ENCODE peak calls at places on chromosome 19, in five cellular contexts. One of them, this sample, is unnamed.
A peak's percentile ranks its signal among the peaks of the same experiment; 100 is the strongest.

GRCh38 chr19:42178791-42179500 is 38.5 kb downstream of the DEDD2 start:
- DNase-seq in HCT116: no peak
- DNase-seq in K562: peak; percentile 76
- DNase-seq in fibroblast of lung: no peak
- DNase-seq in SK-N-SH: peak; percentile 74
- DNase-seq in this sample: peak; percentile 83

GRCh38 chr19:2722541-2723344 is 1.6 kb upstream of the DIRAS1 start:
- DNase-seq in HCT116: no peak
- DNase-seq in SK-N-SH: peak; percentile 30
- DNase-seq in fibroblast of lung: peak; percentile 67
- DNase-seq in K562: peak; percentile 60
- DNase-seq in this sample: no peak

GRCh38 chr19:33264881-33265445 is 37.4 kb downstream of the CEBPA start:
- DNase-seq in HCT116: no peak
- DNase-seq in SK-N-SH: no peak
- DNase-seq in fibroblast of lung: no peak
- DNase-seq in K562: no peak
- DNase-seq in this sample: no peak

GRCh38 chr19:32877977-32878745 is 8.6 kb upstream of the SLC7A9 start:
- DNase-seq in SK-N-SH: no peak
- DNase-seq in K562: no peak
- DNase-seq in fibroblast of lung: no peak
- DNase-seq in HCT116: no peak
- DNase-seq in this sample: no peak

GRCh38 chr19:46719629-46720515 is 3.0 kb upstream of the PRKD2 start:
- DNase-seq in SK-N-SH: no peak
- DNase-seq in HCT116: no peak
- DNase-seq in K562: no peak
- DNase-seq in fibroblast of lung: no peak
- DNase-seq in this sample: no peak

GRCh38 chr19:54035215-54036178 is 28.2 kb downstream of the VSTM1 start:
- DNase-seq in SK-N-SH: no peak
- DNase-seq in HCT116: no peak
- DNase-seq in K562: peak; percentile 2
- DNase-seq in fibroblast of lung: peak; percentile 77
- DNase-seq in this sample: peak; percentile 81

GRCh38 chr19:46660008-46660517 is 919 bp downstream of the DACT3 start:
- DNase-seq in HCT116: no peak
- DNase-seq in K562: peak; percentile 59
- DNase-seq in fibroblast of lung: no peak
- DNase-seq in SK-N-SH: peak; percentile 81
- DNase-seq in this sample: peak; percentile 86

GRCh38 chr19:1411255-1412191 is 4.1 kb downstream of the DAZAP1 start:
- DNase-seq in K562: no peak
- DNase-seq in SK-N-SH: no peak
- DNase-seq in HCT116: no peak
- DNase-seq in fibroblast of lung: peak; percentile 66
- DNase-seq in this sample: no peak

GRCh38 chr19:33248954-33249613 is 23.4 kb upstream of the SLC7A10 start:
- DNase-seq in fibroblast of lung: no peak
- DNase-seq in HCT116: no peak
- DNase-seq in SK-N-SH: peak; percentile 70
- DNase-seq in K562: no peak
- DNase-seq in this sample: no peak

DNA sequence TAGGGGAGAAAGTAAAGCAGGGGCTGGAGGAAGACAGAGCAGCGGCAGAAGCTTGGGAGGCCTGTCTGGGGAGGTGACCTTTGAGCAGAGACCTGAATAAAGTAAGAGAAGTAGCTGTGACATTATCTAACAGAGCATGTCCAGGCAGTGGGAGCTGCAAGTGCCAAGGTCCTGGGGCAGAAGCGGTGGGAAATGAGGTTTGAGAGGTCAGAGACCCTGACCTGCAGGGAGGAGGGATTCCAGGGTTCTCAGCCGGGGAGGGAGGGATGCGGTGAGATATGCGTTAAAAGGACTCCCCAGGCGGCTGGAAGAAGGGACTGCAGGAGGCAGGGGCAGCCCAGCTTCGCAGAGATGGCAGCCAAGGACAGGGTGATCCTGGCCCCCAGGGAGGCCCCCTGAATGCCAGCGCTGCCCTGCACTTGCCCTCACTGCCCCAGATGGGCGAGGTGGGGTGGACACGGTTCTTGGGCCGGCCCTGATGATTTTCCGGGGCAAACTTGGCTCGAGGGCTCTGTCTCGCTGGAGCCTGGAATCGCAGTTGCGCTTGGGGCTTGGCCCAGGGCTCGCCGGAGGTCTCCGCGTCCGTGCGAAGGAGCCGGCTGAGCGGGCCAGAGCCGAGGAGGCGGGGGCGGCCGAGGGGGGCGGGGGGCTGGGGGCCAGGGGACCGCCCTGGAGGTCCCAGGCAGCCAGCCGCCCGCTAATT is 3.2 kb downstream of the CRLF1 start:
- DNase-seq in HCT116: no peak
- DNase-seq in K562: peak; percentile 55
- DNase-seq in fibroblast of lung: no peak
- DNase-seq in SK-N-SH: peak; percentile 78
- DNase-seq in this sample: peak; percentile 81
- TF ChIP-seq CTCF in HCT116: no peak
- TF ChIP-seq CTCF in K562: peak; percentile 59
- TF ChIP-seq CTCF in fibroblast of lung: peak; percentile 35
- TF ChIP-seq CTCF in SK-N-SH: peak; percentile 24
- TF ChIP-seq CTCF in this sample: peak; percentile 65

DNA sequence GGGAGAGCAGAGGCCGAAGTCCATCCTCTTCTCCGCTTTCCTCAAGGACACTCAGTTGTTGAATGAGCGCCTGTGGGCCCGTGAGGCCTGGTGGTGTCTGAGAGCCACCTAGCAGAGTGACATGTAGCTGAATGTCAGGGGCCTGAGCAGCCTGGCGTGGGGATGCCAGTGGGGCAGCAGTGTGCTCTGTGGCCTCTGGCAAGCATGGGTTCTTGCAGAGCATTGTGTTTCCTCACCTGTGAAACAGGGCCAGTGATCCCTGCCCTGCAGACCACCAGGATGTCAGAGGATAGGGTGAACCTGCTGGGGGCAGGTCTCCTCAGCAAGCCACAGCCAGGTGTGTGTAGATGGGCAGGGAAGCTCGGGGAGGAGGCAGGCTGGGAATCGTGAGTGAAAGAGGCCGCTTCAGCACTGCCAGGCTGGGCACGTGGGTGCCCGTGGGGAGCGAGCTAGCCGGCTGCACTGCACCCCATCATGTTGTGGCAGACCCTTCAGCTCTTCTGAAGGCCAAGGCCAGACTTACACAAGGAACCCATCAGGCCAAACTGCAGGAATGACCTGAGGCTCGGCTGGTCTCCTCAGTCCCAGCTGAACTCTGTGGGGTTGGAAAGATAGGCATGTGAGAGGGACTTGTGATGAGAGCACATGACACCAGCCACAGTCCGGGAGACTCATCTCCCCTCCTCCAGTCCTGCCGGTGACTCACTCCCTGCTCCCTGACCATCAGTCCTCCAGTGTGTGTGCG is 5.0 kb downstream of the PPP1R37 start:
- DNase-seq in SK-N-SH: no peak
- DNase-seq in K562: peak; percentile 68
- DNase-seq in fibroblast of lung: peak; percentile 92
- DNase-seq in HCT116: no peak
- DNase-seq in this sample: peak; percentile 72
- H3K4me1 ChIP-seq in SK-N-SH: peaks cover 32% of the 10 kb centered on the region
- H3K4me1 ChIP-seq in K562: peaks cover 48% of the 10 kb centered on the region
- H3K4me1 ChIP-seq in fibroblast of lung: peaks cover 47% of the 10 kb centered on the region
- H3K4me1 ChIP-seq in HCT116: peaks cover 39% of the 10 kb centered on the region
- H3K4me1 ChIP-seq in this sample: peaks cover 19% of the 10 kb centered on the region

DNA sequence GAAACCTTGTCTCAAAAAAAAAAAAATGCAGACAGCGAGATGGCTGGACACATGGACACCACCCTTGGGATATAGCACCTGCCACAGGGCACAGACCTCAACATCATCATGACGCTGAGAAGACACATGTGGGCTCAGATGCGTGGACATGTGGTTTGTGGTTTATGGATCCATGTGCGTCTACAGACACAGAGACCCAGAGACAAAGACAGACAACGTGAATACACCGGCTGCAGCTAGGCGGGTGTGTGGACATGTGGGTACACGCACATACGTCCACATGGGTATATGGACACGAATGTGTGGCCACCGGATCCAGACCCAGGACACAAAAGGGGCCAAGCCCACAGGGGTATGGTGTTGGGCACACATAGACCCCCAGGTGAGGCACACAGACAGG is 1.3 kb downstream of the TNFSF14 start:
- DNase-seq in SK-N-SH: no peak
- DNase-seq in fibroblast of lung: no peak
- DNase-seq in HCT116: no peak
- DNase-seq in K562: no peak
- DNase-seq in this sample: no peak
- H3K9ac ChIP-seq in SK-N-SH: no peak overlapping the region
- H3K9ac ChIP-seq in fibroblast of lung: no peak overlapping the region
- H3K9ac ChIP-seq in HCT116: no peak overlapping the region
- H3K9ac ChIP-seq in K562: no peak overlapping the region
- H3K9ac ChIP-seq in this sample: no peak overlapping the region

GRCh38 chr19:49423278-49423984 is at the start of gene PTH2:
- DNase-seq in K562: no peak
- DNase-seq in fibroblast of lung: no peak
- DNase-seq in HCT116: no peak
- DNase-seq in SK-N-SH: no peak
- DNase-seq in this sample: no peak

GRCh38 chr19:49421878-49422202 is 1.4 kb downstream of the PTH2 start:
- DNase-seq in SK-N-SH: no peak
- DNase-seq in K562: no peak
- DNase-seq in fibroblast of lung: no peak
- DNase-seq in HCT116: no peak
- DNase-seq in this sample: no peak

GRCh38 chr19:49423985-49424303 is 703 bp upstream of the PTH2 start:
- DNase-seq in fibroblast of lung: no peak
- DNase-seq in K562: no peak
- DNase-seq in SK-N-SH: no peak
- DNase-seq in HCT116: no peak
- DNase-seq in this sample: no peak

GRCh38 chr19:49421039-49421877 is 2.0 kb downstream of the PTH2 start:
- DNase-seq in fibroblast of lung: peak; percentile 20
- DNase-seq in K562: peak; percentile 89
- DNase-seq in SK-N-SH: peak; percentile 95
- DNase-seq in HCT116: no peak
- DNase-seq in this sample: peak; percentile 99

GRCh38 chr19:49422407-49423277 is 599 bp downstream of the PTH2 start:
- DNase-seq in SK-N-SH: peak; percentile 85
- DNase-seq in K562: peak; percentile 91
- DNase-seq in HCT116: no peak
- DNase-seq in fibroblast of lung: peak; percentile 20
- DNase-seq in this sample: peak; percentile 93
- TF ChIP-seq CTCF in SK-N-SH: peak; percentile 59
- TF ChIP-seq CTCF in K562: peak; percentile 90
- TF ChIP-seq CTCF in HCT116: no peak
- TF ChIP-seq CTCF in fibroblast of lung: no peak
- TF ChIP-seq CTCF in this sample: peak; percentile 79

GRCh38 chr19:30378701-30379100 is 6.5 kb downstream of the ZNF536 start:
- DNase-seq in SK-N-SH: no peak
- DNase-seq in HCT116: no peak
- DNase-seq in K562: no peak
- DNase-seq in fibroblast of lung: no peak
- DNase-seq in this sample: no peak
- H3K4me1 ChIP-seq in SK-N-SH: no peaks in the 10 kb centered on the region
- H3K4me1 ChIP-seq in HCT116: no peaks in the 10 kb centered on the region
- H3K4me1 ChIP-seq in K562: no peaks in the 10 kb centered on the region
- H3K4me1 ChIP-seq in fibroblast of lung: no peaks in the 10 kb centered on the region
- H3K4me1 ChIP-seq in this sample: no peaks in the 10 kb centered on the region

DNA sequence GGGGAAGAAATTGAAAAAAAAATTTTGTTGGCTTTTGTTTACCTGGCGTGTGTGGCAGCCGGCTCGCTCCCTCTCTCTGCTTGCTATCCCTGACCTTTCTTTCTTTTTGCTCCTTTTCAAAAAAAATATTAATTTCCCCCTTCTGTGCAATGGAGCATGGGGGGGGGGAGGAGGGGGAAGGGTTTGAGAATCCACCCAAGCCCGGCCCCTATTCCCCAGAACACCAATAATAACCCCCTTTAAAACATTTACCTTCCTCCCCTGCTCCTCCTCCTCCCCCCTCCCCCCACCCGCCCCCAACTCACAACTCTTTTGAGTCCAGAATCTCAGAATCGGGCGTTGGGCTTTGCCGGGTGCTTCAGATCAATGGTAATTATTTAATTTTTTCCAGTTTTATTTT is 28.4 kb downstream of the NFIX start:
- DNase-seq in K562: peak; percentile 46
- DNase-seq in HCT116: no peak
- DNase-seq in fibroblast of lung: peak; percentile 57
- DNase-seq in SK-N-SH: peak; percentile 79
- DNase-seq in this sample: no peak
- H3K9ac ChIP-seq in K562: no peak overlapping the region
- H3K9ac ChIP-seq in HCT116: no peak overlapping the region
- H3K9ac ChIP-seq in fibroblast of lung: peak overlapping the region; percentile 60
- H3K9ac ChIP-seq in SK-N-SH: peak overlapping the region; percentile 72
- H3K9ac ChIP-seq in this sample: no peak overlapping the region

DNA sequence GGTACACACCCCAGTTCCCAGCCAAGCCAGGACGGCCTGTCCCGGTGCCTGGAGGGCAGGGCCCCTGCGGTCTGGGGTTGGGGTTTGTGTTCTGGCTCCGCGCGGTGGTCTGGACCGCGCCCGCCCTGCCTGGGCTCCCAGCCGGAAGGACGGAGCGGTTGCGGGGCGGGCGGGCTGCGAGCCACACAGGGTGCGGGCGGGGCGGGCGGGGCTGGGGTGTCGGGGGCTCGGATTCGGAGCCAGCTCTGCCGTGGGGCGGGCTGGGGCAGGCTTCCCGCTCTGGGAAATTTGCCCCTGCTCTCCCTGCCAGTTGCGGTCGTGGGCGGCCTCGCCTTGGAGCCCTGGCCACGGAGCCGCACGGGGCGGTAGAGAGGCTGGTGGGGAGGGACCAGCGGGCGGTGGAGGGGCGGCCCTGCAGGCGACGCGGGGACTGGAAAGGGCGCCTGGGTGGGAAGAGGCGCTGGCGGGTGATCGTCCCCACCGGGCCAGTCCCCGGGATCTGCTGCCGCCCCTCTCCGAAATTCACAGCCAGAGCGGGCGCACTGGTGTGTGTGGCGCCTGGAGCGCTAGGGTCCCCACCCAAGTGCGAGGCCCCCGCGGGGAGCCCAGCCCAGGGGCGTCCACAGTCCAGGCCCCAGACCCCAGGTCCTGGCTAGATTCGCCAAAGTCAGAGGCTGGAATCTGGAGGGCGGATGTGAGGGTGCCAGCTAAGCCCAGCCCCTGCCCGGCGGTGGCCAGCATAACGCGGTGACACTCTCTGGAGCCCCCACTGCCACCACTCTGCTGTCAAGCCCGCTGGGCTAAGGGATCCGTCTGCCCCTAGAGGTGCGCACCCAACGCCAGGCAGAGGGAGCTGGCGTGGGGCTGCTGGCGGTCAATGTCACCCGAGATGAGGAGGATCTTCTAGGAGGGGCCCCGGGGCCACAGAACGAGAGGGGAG is 11.0 kb upstream of the ZNF492 start:
- DNase-seq in fibroblast of lung: no peak
- DNase-seq in K562: no peak
- DNase-seq in HCT116: no peak
- DNase-seq in SK-N-SH: peak; percentile 83
- DNase-seq in this sample: no peak
- TF ChIP-seq CTCF in fibroblast of lung: no peak
- TF ChIP-seq CTCF in K562: no peak
- TF ChIP-seq CTCF in HCT116: no peak
- TF ChIP-seq CTCF in SK-N-SH: no peak
- TF ChIP-seq CTCF in this sample: no peak

This sample was measured in endodermal cell.